ENCODE peak calls at places on chromosome 7, in five cellular contexts. One of them, this sample, is unnamed.

GRCh38 chr7:150986556-150986955 is 4.3 kb upstream of the NOS3 start:
- DNase-seq in neural progenitor cell: no peak
- DNase-seq in NCI-H1092 treated with DMSO at 0.1 percent for 48 hours: no peak
- DNase-seq in germinal center: no peak
- DNase-seq in activated T-helper 2 cell treated with anti-CD3 and anti-CD28 coated beads, Interferon-gamma antibody, Interleukin-2, Interleukin-4, amounts not matched to agents 10 μg/mL and 5 μg/mL and 100 μg/mL, durations not matched to agents 14 hours and 24 hours and 36 hours: no peak
- DNase-seq in this sample: no peak

GRCh38 chr7:3520206-3520605 is 219.2 kb downstream of the SDK1 start:
- DNase-seq in NCI-H1092 treated with DMSO at 0.1 percent for 48 hours: peak
- DNase-seq in germinal center: no peak
- DNase-seq in neural progenitor cell: no peak
- DNase-seq in activated T-helper 2 cell treated with anti-CD3 and anti-CD28 coated beads, Interferon-gamma antibody, Interleukin-2, Interleukin-4, amounts not matched to agents 10 μg/mL and 5 μg/mL and 100 μg/mL, durations not matched to agents 14 hours and 24 hours and 36 hours: no peak
- DNase-seq in this sample: no peak

GRCh38 chr7:80348221-80348620 is 163.6 kb downstream of the GNAT3 start:
- DNase-seq in neural progenitor cell: no peak
- DNase-seq in NCI-H1092 treated with DMSO at 0.1 percent for 48 hours: no peak
- DNase-seq in germinal center: no peak
- DNase-seq in activated T-helper 2 cell treated with anti-CD3 and anti-CD28 coated beads, Interferon-gamma antibody, Interleukin-2, Interleukin-4, amounts not matched to agents 10 μg/mL and 5 μg/mL and 100 μg/mL, durations not matched to agents 14 hours and 24 hours and 36 hours: no peak
- DNase-seq in this sample: no peak

GRCh38 chr7:110224643-110225042 is 866.3 kb upstream of the LRRN3 start:
- DNase-seq in activated T-helper 2 cell treated with anti-CD3 and anti-CD28 coated beads, Interferon-gamma antibody, Interleukin-2, Interleukin-4, amounts not matched to agents 10 μg/mL and 5 μg/mL and 100 μg/mL, durations not matched to agents 14 hours and 24 hours and 36 hours: no peak
- DNase-seq in germinal center: no peak
- DNase-seq in neural progenitor cell: no peak
- DNase-seq in NCI-H1092 treated with DMSO at 0.1 percent for 48 hours: no peak
- DNase-seq in this sample: no peak

GRCh38 chr7:87628780-87629569 is 777 bp downstream of the RUNDC3B start:
- DNase-seq in neural progenitor cell: peak
- DNase-seq in NCI-H1092 treated with DMSO at 0.1 percent for 48 hours: peak
- DNase-seq in activated T-helper 2 cell treated with anti-CD3 and anti-CD28 coated beads, Interferon-gamma antibody, Interleukin-2, Interleukin-4, amounts not matched to agents 10 μg/mL and 5 μg/mL and 100 μg/mL, durations not matched to agents 14 hours and 24 hours and 36 hours: no peak
- DNase-seq in germinal center: peak
- DNase-seq in this sample: peak

GRCh38 chr7:100367676-100368613 is 5.3 kb upstream of the PILRA start:
- DNase-seq in NCI-H1092 treated with DMSO at 0.1 percent for 48 hours: no peak
- DNase-seq in neural progenitor cell: no peak
- DNase-seq in activated T-helper 2 cell treated with anti-CD3 and anti-CD28 coated beads, Interferon-gamma antibody, Interleukin-2, Interleukin-4, amounts not matched to agents 10 μg/mL and 5 μg/mL and 100 μg/mL, durations not matched to agents 14 hours and 24 hours and 36 hours: no peak
- DNase-seq in germinal center: peak
- DNase-seq in this sample: no peak

GRCh38 chr7:1927942-1928341 is 257.9 kb downstream of the ELFN1 start:
- DNase-seq in NCI-H1092 treated with DMSO at 0.1 percent for 48 hours: no peak
- DNase-seq in neural progenitor cell: no peak
- DNase-seq in activated T-helper 2 cell treated with anti-CD3 and anti-CD28 coated beads, Interferon-gamma antibody, Interleukin-2, Interleukin-4, amounts not matched to agents 10 μg/mL and 5 μg/mL and 100 μg/mL, durations not matched to agents 14 hours and 24 hours and 36 hours: no peak
- DNase-seq in germinal center: no peak
- DNase-seq in this sample: no peak

GRCh38 chr7:47786557-47787248 is 161.6 kb downstream of the PKD1L1 start:
- DNase-seq in neural progenitor cell: peak
- DNase-seq in activated T-helper 2 cell treated with anti-CD3 and anti-CD28 coated beads, Interferon-gamma antibody, Interleukin-2, Interleukin-4, amounts not matched to agents 10 μg/mL and 5 μg/mL and 100 μg/mL, durations not matched to agents 14 hours and 24 hours and 36 hours: no peak
- DNase-seq in NCI-H1092 treated with DMSO at 0.1 percent for 48 hours: no peak
- DNase-seq in germinal center: no peak
- DNase-seq in this sample: peak

GRCh38 chr7:376306-376969 is 86.5 kb downstream of the FOXL3 start:
- DNase-seq in neural progenitor cell: no peak
- DNase-seq in NCI-H1092 treated with DMSO at 0.1 percent for 48 hours: no peak
- DNase-seq in activated T-helper 2 cell treated with anti-CD3 and anti-CD28 coated beads, Interferon-gamma antibody, Interleukin-2, Interleukin-4, amounts not matched to agents 10 μg/mL and 5 μg/mL and 100 μg/mL, durations not matched to agents 14 hours and 24 hours and 36 hours: no peak
- DNase-seq in germinal center: no peak
- DNase-seq in this sample: peak

GRCh38 chr7:28623863-28624262 is 211.5 kb downstream of the CREB5 start:
- DNase-seq in NCI-H1092 treated with DMSO at 0.1 percent for 48 hours: peak
- DNase-seq in neural progenitor cell: no peak
- DNase-seq in germinal center: no peak
- DNase-seq in activated T-helper 2 cell treated with anti-CD3 and anti-CD28 coated beads, Interferon-gamma antibody, Interleukin-2, Interleukin-4, amounts not matched to agents 10 μg/mL and 5 μg/mL and 100 μg/mL, durations not matched to agents 14 hours and 24 hours and 36 hours: no peak
- DNase-seq in this sample: no peak

GRCh38 chr7:20697351-20697750 is 81.9 kb downstream of the ABCB5 start:
- DNase-seq in NCI-H1092 treated with DMSO at 0.1 percent for 48 hours: no peak
- DNase-seq in neural progenitor cell: no peak
- DNase-seq in activated T-helper 2 cell treated with anti-CD3 and anti-CD28 coated beads, Interferon-gamma antibody, Interleukin-2, Interleukin-4, amounts not matched to agents 10 μg/mL and 5 μg/mL and 100 μg/mL, durations not matched to agents 14 hours and 24 hours and 36 hours: no peak
- DNase-seq in germinal center: no peak
- DNase-seq in this sample: no peak

GRCh38 chr7:95977994-95978393 is 205.6 kb downstream of the DYNC1I1 start:
- DNase-seq in NCI-H1092 treated with DMSO at 0.1 percent for 48 hours: no peak
- DNase-seq in activated T-helper 2 cell treated with anti-CD3 and anti-CD28 coated beads, Interferon-gamma antibody, Interleukin-2, Interleukin-4, amounts not matched to agents 10 μg/mL and 5 μg/mL and 100 μg/mL, durations not matched to agents 14 hours and 24 hours and 36 hours: no peak
- DNase-seq in neural progenitor cell: no peak
- DNase-seq in germinal center: no peak
- DNase-seq in this sample: no peak

GRCh38 chr7:5523052-5523711 is 99.5 kb upstream of the TNRC18 start:
- DNase-seq in neural progenitor cell: peak
- DNase-seq in NCI-H1092 treated with DMSO at 0.1 percent for 48 hours: no peak
- DNase-seq in germinal center: no peak
- DNase-seq in activated T-helper 2 cell treated with anti-CD3 and anti-CD28 coated beads, Interferon-gamma antibody, Interleukin-2, Interleukin-4, amounts not matched to agents 10 μg/mL and 5 μg/mL and 100 μg/mL, durations not matched to agents 14 hours and 24 hours and 36 hours: no peak
- DNase-seq in this sample: peak

GRCh38 chr7:150755473-150756099 is 18.4 kb downstream of the GIMAP5 start:
- DNase-seq in activated T-helper 2 cell treated with anti-CD3 and anti-CD28 coated beads, Interferon-gamma antibody, Interleukin-2, Interleukin-4, amounts not matched to agents 10 μg/mL and 5 μg/mL and 100 μg/mL, durations not matched to agents 14 hours and 24 hours and 36 hours: peak
- DNase-seq in neural progenitor cell: no peak
- DNase-seq in germinal center: no peak
- DNase-seq in NCI-H1092 treated with DMSO at 0.1 percent for 48 hours: no peak
- DNase-seq in this sample: no peak

GRCh38 chr7:27248427-27248806 is 5.8 kb downstream of the EVX1 start:
- DNase-seq in activated T-helper 2 cell treated with anti-CD3 and anti-CD28 coated beads, Interferon-gamma antibody, Interleukin-2, Interleukin-4, amounts not matched to agents 10 μg/mL and 5 μg/mL and 100 μg/mL, durations not matched to agents 14 hours and 24 hours and 36 hours: no peak
- DNase-seq in germinal center: no peak
- DNase-seq in NCI-H1092 treated with DMSO at 0.1 percent for 48 hours: no peak
- DNase-seq in neural progenitor cell: no peak
- DNase-seq in this sample: no peak

GRCh38 chr7:140541176-140541512 is 61.8 kb upstream of the MKRN1 start:
- DNase-seq in neural progenitor cell: no peak
- DNase-seq in NCI-H1092 treated with DMSO at 0.1 percent for 48 hours: no peak
- DNase-seq in germinal center: no peak
- DNase-seq in activated T-helper 2 cell treated with anti-CD3 and anti-CD28 coated beads, Interferon-gamma antibody, Interleukin-2, Interleukin-4, amounts not matched to agents 10 μg/mL and 5 μg/mL and 100 μg/mL, durations not matched to agents 14 hours and 24 hours and 36 hours: no peak
- DNase-seq in this sample: no peak

GRCh38 chr7:73312831-73313520 is 4.3 kb upstream of the NSUN5 start:
- DNase-seq in neural progenitor cell: no peak
- DNase-seq in germinal center: no peak
- DNase-seq in activated T-helper 2 cell treated with anti-CD3 and anti-CD28 coated beads, Interferon-gamma antibody, Interleukin-2, Interleukin-4, amounts not matched to agents 10 μg/mL and 5 μg/mL and 100 μg/mL, durations not matched to agents 14 hours and 24 hours and 36 hours: no peak
- DNase-seq in NCI-H1092 treated with DMSO at 0.1 percent for 48 hours: no peak
- DNase-seq in this sample: no peak

GRCh38 chr7:55476852-55477780 is 95.2 kb downstream of the VOPP1 start:
- DNase-seq in germinal center: no peak
- DNase-seq in NCI-H1092 treated with DMSO at 0.1 percent for 48 hours: no peak
- DNase-seq in activated T-helper 2 cell treated with anti-CD3 and anti-CD28 coated beads, Interferon-gamma antibody, Interleukin-2, Interleukin-4, amounts not matched to agents 10 μg/mL and 5 μg/mL and 100 μg/mL, durations not matched to agents 14 hours and 24 hours and 36 hours: peak
- DNase-seq in neural progenitor cell: no peak
- DNase-seq in this sample: no peak

GRCh38 chr7:48052748-48053147 is 17.4 kb downstream of the C7orf57 start:
- DNase-seq in neural progenitor cell: no peak
- DNase-seq in germinal center: no peak
- DNase-seq in NCI-H1092 treated with DMSO at 0.1 percent for 48 hours: no peak
- DNase-seq in activated T-helper 2 cell treated with anti-CD3 and anti-CD28 coated beads, Interferon-gamma antibody, Interleukin-2, Interleukin-4, amounts not matched to agents 10 μg/mL and 5 μg/mL and 100 μg/mL, durations not matched to agents 14 hours and 24 hours and 36 hours: no peak
- DNase-seq in this sample: no peak

GRCh38 chr7:50544992-50545391 is 20.2 kb downstream of the DDC start:
- DNase-seq in NCI-H1092 treated with DMSO at 0.1 percent for 48 hours: peak
- DNase-seq in neural progenitor cell: no peak
- DNase-seq in activated T-helper 2 cell treated with anti-CD3 and anti-CD28 coated beads, Interferon-gamma antibody, Interleukin-2, Interleukin-4, amounts not matched to agents 10 μg/mL and 5 μg/mL and 100 μg/mL, durations not matched to agents 14 hours and 24 hours and 36 hours: no peak
- DNase-seq in germinal center: no peak
- DNase-seq in this sample: no peak

GRCh38 chr7:135075716-135076115 is 72.2 kb upstream of the TMEM140 start:
- DNase-seq in activated T-helper 2 cell treated with anti-CD3 and anti-CD28 coated beads, Interferon-gamma antibody, Interleukin-2, Interleukin-4, amounts not matched to agents 10 μg/mL and 5 μg/mL and 100 μg/mL, durations not matched to agents 14 hours and 24 hours and 36 hours: no peak
- DNase-seq in germinal center: no peak
- DNase-seq in neural progenitor cell: no peak
- DNase-seq in NCI-H1092 treated with DMSO at 0.1 percent for 48 hours: no peak
- DNase-seq in this sample: no peak

This sample was measured in left kidney.